ENCODE peak calls at places on chromosomes 13 and 19, in four cellular contexts. U, X, E and A are unnamed samples.
A peak's percentile ranks its signal among the peaks of the same experiment; 100 is the strongest.

GRCh38 chr13:20711301-20712044 is 8.0 kb downstream of the IL17D start:
- DNase-seq in U (peak; percentile 75), X (no peak), E (peak; percentile 30), A (no peak)

GRCh38 chr19:41377977-41378707 is 1.8 kb downstream of the TMEM91 start:
- DNase-seq in U (peak; percentile 69), X (no peak), E (peak; percentile 31), A (no peak)

GRCh38 chr19:45595814-45596213 is 6.2 kb downstream of the GPR4 start:
- DNase-seq in U (no peak), X (no peak), E (no peak), A (no peak)

GRCh38 chr13:21541980-21542379 is 62.0 kb downstream of the MICU2 start:
- DNase-seq in U (no peak), X (no peak), E (no peak), A (no peak)

GRCh38 chr13:106865706-106866288 is 297.9 kb upstream of the ARGLU1 start:
- DNase-seq in U (no peak), X (no peak), E (no peak), A (no peak)

GRCh38 chr13:83794627-83795026 is 87.6 kb downstream of the SLITRK1 start:
- DNase-seq in U (no peak), X (no peak), E (no peak), A (no peak)

GRCh38 chr19:13962738-13963602 is 10.7 kb downstream of the DCAF15 start:
- DNase-seq in U (peak; percentile 61), X (no peak), E (no peak), A (no peak)

GRCh38 chr19:56333506-56333905 is 18.9 kb upstream of the ZSCAN5A start:
- DNase-seq in U (peak; percentile 37), X (peak; percentile 67), E (peak; percentile 52), A (peak; percentile 32)

GRCh38 chr19:40241809-40242384 is 15.4 kb upstream of the CCNP start:
- DNase-seq in U (no peak), X (no peak), E (no peak), A (no peak)

GRCh38 chr19:28063702-28064101 is 1149.2 kb downstream of the UQCRFS1 start:
- DNase-seq in U (no peak), X (no peak), E (no peak), A (no peak)

GRCh38 chr19:47226426-47227346 is 4.3 kb downstream of the BBC3 start:
- DNase-seq in U (no peak), X (peak; percentile 89), E (peak; percentile 56), A (no peak)
- TF ChIP-seq ELF4 in U (no peak), X (no peak), E (no peak), A (no peak)

GRCh38 chr19:3294080-3294850 is 69.8 kb downstream of the CELF5 start:
- DNase-seq in U (no peak), X (no peak), E (no peak), A (no peak)

GRCh38 chr19:3296034-3296433 is 70.3 kb upstream of the NFIC start:
- DNase-seq in U (no peak), X (no peak), E (no peak), A (no peak)

GRCh38 chr19:3298853-3299449 is 67.4 kb upstream of the NFIC start:
- DNase-seq in U (no peak), X (no peak), E (no peak), A (no peak)

GRCh38 chr19:3295581-3295980 is 70.8 kb upstream of the NFIC start:
- DNase-seq in U (no peak), X (no peak), E (no peak), A (no peak)

GRCh38 chr19:3296446-3296845 is 69.9 kb upstream of the NFIC start:
- DNase-seq in U (no peak), X (no peak), E (no peak), A (no peak)
- TF ChIP-seq ELF4 in U (no peak), X (no peak), E (no peak), A (no peak)

GRCh38 chr19:2816641-2817040 is 3.0 kb upstream of the ZNF554 start:
- DNase-seq in U (no peak), X (no peak), E (no peak), A (no peak)

GRCh38 chr19:2819540-2820111 is at the start of gene ZNF554:
- DNase-seq in U (peak; percentile 100), X (peak; percentile 91), E (peak; percentile 94), A (peak; percentile 90)

GRCh38 chr19:2822846-2823245 is 3.2 kb downstream of the ZNF554 start:
- DNase-seq in U (no peak), X (no peak), E (peak; percentile 2), A (no peak)

GRCh38 chr19:2823646-2824045 is 4.0 kb downstream of the ZNF554 start:
- DNase-seq in U (no peak), X (no peak), E (no peak), A (no peak)

GRCh38 chr19:2820112-2820702 is 539 bp downstream of the ZNF554 start:
- DNase-seq in U (no peak), X (no peak), E (no peak), A (no peak)
- TF ChIP-seq ELF4 in U (no peak), X (no peak), E (no peak), A (no peak)

GRCh38 chr13:39415003-39415402 is 188.0 kb downstream of the LHFPL6 start:
- DNase-seq in U (no peak), X (peak; percentile 1), E (no peak), A (no peak)
- TF ChIP-seq ELF4 in U (no peak), X (no peak), E (no peak), A (no peak)